ENCODE peak calls at places on chromosomes 5 and 9, in seven cellular contexts. J is transverse colon, R is right lobe of liver, D is heart left ventricle, Q is foreskin fibroblast, E is WERI-Rb-1, S is mammary epithelial cell. F is an unnamed sample.

GRCh38 chr9:120603010-120603409 is 23.0 kb upstream of the CDK5RAP2 start:
- DNase-seq in J (no peak), R (no peak), D (no peak), Q (no peak), E (no peak), S (no peak), F (no peak)

GRCh38 chr9:102237094-102237493 is 498.6 kb upstream of the GRIN3A start:
- DNase-seq in J (no peak), R (no peak), D (no peak), Q (no peak), E (no peak), S (no peak), F (no peak)

GRCh38 chr5:157197088-157197487 is 16.4 kb downstream of the ITK start:
- DNase-seq in J (no peak), R (no peak), D (no peak), Q (no peak), E (no peak), S (no peak), F (no peak)

GRCh38 chr5:132821791-132822190 is 8.7 kb downstream of the SHROOM1 start:
- DNase-seq in J (no peak), R (peak), D (no peak), Q (peak), E (no peak), S (no peak), F (no peak)

GRCh38 chr5:139955616-139956283 is 87.3 kb downstream of the NRG2 start:
- DNase-seq in J (no peak), R (no peak), D (no peak), Q (no peak), E (peak), S (no peak), F (no peak)

GRCh38 chr9:70574222-70574837 is 159.9 kb upstream of the KLF9 start:
- DNase-seq in J (no peak), R (no peak), D (no peak), Q (peak), E (no peak), S (no peak), F (no peak)

GRCh38 chr9:76873056-76873792 is 32.7 kb downstream of the PRUNE2 start:
- DNase-seq in J (no peak), R (no peak), D (no peak), Q (peak), E (no peak), S (no peak), F (no peak)

GRCh38 chr5:122319897-122320296 is 7.9 kb downstream of the SNCAIP start:
- DNase-seq in J (no peak), R (no peak), D (no peak), Q (no peak), E (no peak), S (no peak), F (no peak)

GRCh38 chr5:151151793-151152192 is 5.8 kb downstream of the ANXA6 start:
- DNase-seq in J (peak), R (no peak), D (no peak), Q (peak), E (no peak), S (no peak), F (no peak)

GRCh38 chr9:106954974-106955850 is 92.2 kb downstream of the ZNF462 start:
- DNase-seq in J (no peak), R (no peak), D (no peak), Q (no peak), E (no peak), S (no peak), F (no peak)

GRCh38 chr5:132979367-132979935 is 16.0 kb upstream of the AFF4 start:
- DNase-seq in J (no peak), R (no peak), D (no peak), Q (peak), E (no peak), S (peak), F (no peak)

GRCh38 chr5:62268239-62268638 is 37.8 kb upstream of the KIF2A start:
- DNase-seq in J (no peak), R (no peak), D (no peak), Q (no peak), E (no peak), S (peak), F (no peak)

GRCh38 chr5:129905467-129906176 is 1.4 kb downstream of the CHSY3 start:
- DNase-seq in J (no peak), R (peak), D (no peak), Q (no peak), E (peak), S (peak), F (no peak)

GRCh38 chr5:142114686-142115085 is 6.1 kb downstream of the NDFIP1 start:
- DNase-seq in J (no peak), R (no peak), D (no peak), Q (no peak), E (no peak), S (no peak), F (no peak)

GRCh38 chr5:120999550-120999949 is 535.5 kb downstream of the PRR16 start:
- DNase-seq in J (no peak), R (no peak), D (no peak), Q (no peak), E (no peak), S (no peak), F (no peak)

GRCh38 chr5:32182463-32183081 is 8.5 kb upstream of the GOLPH3 start:
- DNase-seq in J (no peak), R (no peak), D (no peak), Q (no peak), E (no peak), S (no peak), F (peak)

GRCh38 chr5:55715519-55716078 is 3.5 kb upstream of the SLC38A9 start:
- DNase-seq in J (no peak), R (no peak), D (no peak), Q (no peak), E (no peak), S (no peak), F (no peak)

GRCh38 chr9:134558124-134558805 is 83.3 kb upstream of the COL5A1 start:
- DNase-seq in J (no peak), R (peak), D (peak), Q (no peak), E (no peak), S (no peak), F (no peak)

GRCh38 chr9:120916573-120916972 is 10.0 kb downstream of the TRAF1 start:
- DNase-seq in J (no peak), R (peak), D (no peak), Q (peak), E (peak), S (no peak), F (no peak)

GRCh38 chr9:133540336-133541025 is 6.0 kb downstream of the ADAMTSL2 start:
- DNase-seq in J (no peak), R (no peak), D (no peak), Q (no peak), E (no peak), S (no peak), F (no peak)

GRCh38 chr9:121288874-121289553 is 21.1 kb downstream of the GSN start:
- DNase-seq in J (peak), R (no peak), D (peak), Q (no peak), E (peak), S (peak), F (no peak)

GRCh38 chr9:14238044-14238443 is 75.9 kb downstream of the NFIB start:
- DNase-seq in J (no peak), R (no peak), D (no peak), Q (no peak), E (no peak), S (peak), F (no peak)

GRCh38 chr5:122180146-122180712 is 50.9 kb downstream of the ZNF474 start:
- DNase-seq in J (no peak), R (no peak), D (no peak), Q (no peak), E (no peak), S (peak), F (no peak)

GRCh38 chr9:98222885-98223640 is 30.6 kb upstream of the CORO2A start:
- DNase-seq in J (no peak), R (no peak), D (no peak), Q (peak), E (no peak), S (peak), F (no peak)

GRCh38 chr9:13707635-13708410 is 428.3 kb upstream of the MPDZ start:
- DNase-seq in J (no peak), R (no peak), D (no peak), Q (no peak), E (no peak), S (peak), F (no peak)

GRCh38 chr9:137452761-137453642 is 6.1 kb downstream of the NSMF start:
- DNase-seq in J (peak), R (peak), D (no peak), Q (no peak), E (no peak), S (no peak), F (no peak)

GRCh38 chr9:133346021-133346713 is 1.8 kb downstream of the MED22 start:
- DNase-seq in J (no peak), R (no peak), D (no peak), Q (no peak), E (no peak), S (no peak), F (no peak)

GRCh38 chr5:90548069-90548593 is 10.5 kb upstream of the ADGRV1 start:
- DNase-seq in J (peak), R (no peak), D (no peak), Q (no peak), E (no peak), S (no peak), F (no peak)

GRCh38 chr5:132953710-132954109 is 9.7 kb downstream of the AFF4 start:
- DNase-seq in J (no peak), R (no peak), D (no peak), Q (no peak), E (no peak), S (no peak), F (no peak)

GRCh38 chr5:34957857-34958690 is 28.7 kb downstream of the DNAJC21 start:
- DNase-seq in J (no peak), R (no peak), D (no peak), Q (peak), E (peak), S (no peak), F (no peak)

GRCh38 chr9:107999011-107999410 is 509.4 kb upstream of the KLF4 start:
- DNase-seq in J (no peak), R (no peak), D (no peak), Q (no peak), E (no peak), S (no peak), F (no peak)

GRCh38 chr9:37221489-37222106 is 101.2 kb downstream of the ZCCHC7 start:
- DNase-seq in J (no peak), R (no peak), D (no peak), Q (no peak), E (no peak), S (no peak), F (no peak)

GRCh38 chr5:14534773-14535172 is 46.8 kb upstream of the OTULINL start:
- DNase-seq in J (no peak), R (no peak), D (no peak), Q (no peak), E (no peak), S (no peak), F (no peak)

GRCh38 chr9:83472221-83472665 is 66.0 kb downstream of the FRMD3 start:
- DNase-seq in J (peak), R (no peak), D (peak), Q (peak), E (no peak), S (peak), F (no peak)

GRCh38 chr5:77292026-77292757 is 81.7 kb downstream of the PDE8B start:
- DNase-seq in J (no peak), R (no peak), D (no peak), Q (peak), E (no peak), S (no peak), F (no peak)

GRCh38 chr5:77637170-77638074 is 1.1 kb downstream of the OTP start:
- DNase-seq in J (no peak), R (no peak), D (no peak), Q (no peak), E (no peak), S (no peak), F (no peak)

GRCh38 chr9:95552814-95553546 is 36.2 kb upstream of the PTCH1 start:
- DNase-seq in J (no peak), R (no peak), D (peak), Q (no peak), E (no peak), S (no peak), F (no peak)
- H3K4me3 ChIP-seq in J (no peak), R (no peak), D (peak), Q (no peak), E (no peak), S (no peak), F (no peak)

DNA sequence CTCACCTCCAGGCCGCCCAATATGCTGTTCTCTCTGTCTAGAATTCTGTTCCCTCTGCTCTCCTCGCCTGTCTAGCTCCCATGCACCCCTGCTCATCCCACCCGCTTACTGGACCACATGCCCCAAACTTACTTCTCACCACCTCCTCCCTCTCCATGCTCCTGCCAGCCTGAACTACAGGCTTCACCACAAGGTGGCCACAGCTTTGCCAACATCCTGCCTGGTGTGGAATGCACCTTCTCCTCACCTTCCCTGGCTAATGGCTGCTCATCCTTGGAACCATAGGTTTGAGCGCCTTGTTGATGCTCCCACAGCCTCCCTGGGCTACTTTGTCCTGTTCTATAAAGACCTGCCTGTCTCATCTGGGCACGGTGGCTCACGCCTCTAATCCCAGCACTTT is 9.6 kb downstream of the LAMC3 start:
- DNase-seq in J (no peak), R (no peak), D (no peak), Q (no peak), E (no peak), S (no peak), F (no peak)
- TF ChIP-seq CTCF in J (no peak), R (no peak), D (no peak), Q (no peak), E (peak), S (peak), F (peak)

DNA sequence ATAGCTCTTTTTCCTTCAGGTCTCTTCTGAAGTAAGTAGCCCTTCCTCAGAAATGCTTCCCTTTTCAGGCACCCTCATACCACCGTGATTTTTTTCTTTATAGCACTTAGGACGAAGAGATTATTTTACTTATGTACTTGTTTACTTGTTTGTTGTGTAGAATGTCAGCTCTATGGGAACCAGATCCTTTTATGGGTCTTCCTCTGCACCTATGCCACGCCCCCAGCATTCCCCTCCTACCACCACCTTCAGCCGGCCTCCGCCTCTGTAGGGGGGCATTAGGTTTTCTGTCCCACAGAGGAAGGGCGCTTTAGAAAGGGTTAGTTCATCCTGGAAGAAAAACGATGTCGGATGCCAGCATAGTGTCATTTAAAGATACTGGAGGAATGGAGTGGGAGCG is 1.8 kb downstream of the CDKN2B-AS1 start:
- DNase-seq in J (no peak), R (no peak), D (no peak), Q (no peak), E (no peak), S (no peak), F (no peak)
- H3K4me3 ChIP-seq in J (no peak), R (no peak), D (no peak), Q (peak), E (no peak), S (peak), F (no peak)

DNA sequence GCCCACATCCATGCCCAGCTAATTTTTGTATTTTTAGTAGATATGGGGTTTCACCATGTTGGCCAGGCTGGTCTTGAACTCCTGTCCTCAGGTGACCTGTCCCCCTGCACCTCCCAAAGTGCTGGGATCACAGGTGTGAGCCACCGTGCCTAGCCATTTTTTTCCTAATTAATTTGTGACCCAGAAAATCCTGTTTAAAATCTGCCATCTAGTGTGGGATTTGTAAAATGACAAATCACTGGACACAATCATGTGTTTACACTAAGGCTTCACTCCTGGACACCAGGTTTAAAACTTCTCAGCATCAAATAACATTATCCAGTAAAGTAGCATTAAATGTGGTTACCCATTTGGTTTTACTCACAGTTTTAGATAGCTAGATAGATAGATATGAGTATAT is 18.6 kb upstream of the KDM4C start:
- DNase-seq in J (no peak), R (no peak), D (no peak), Q (no peak), E (no peak), S (no peak), F (no peak)
- TF ChIP-seq CTCF in J (no peak), R (no peak), D (no peak), Q (peak), E (peak), S (no peak), F (peak)

DNA sequence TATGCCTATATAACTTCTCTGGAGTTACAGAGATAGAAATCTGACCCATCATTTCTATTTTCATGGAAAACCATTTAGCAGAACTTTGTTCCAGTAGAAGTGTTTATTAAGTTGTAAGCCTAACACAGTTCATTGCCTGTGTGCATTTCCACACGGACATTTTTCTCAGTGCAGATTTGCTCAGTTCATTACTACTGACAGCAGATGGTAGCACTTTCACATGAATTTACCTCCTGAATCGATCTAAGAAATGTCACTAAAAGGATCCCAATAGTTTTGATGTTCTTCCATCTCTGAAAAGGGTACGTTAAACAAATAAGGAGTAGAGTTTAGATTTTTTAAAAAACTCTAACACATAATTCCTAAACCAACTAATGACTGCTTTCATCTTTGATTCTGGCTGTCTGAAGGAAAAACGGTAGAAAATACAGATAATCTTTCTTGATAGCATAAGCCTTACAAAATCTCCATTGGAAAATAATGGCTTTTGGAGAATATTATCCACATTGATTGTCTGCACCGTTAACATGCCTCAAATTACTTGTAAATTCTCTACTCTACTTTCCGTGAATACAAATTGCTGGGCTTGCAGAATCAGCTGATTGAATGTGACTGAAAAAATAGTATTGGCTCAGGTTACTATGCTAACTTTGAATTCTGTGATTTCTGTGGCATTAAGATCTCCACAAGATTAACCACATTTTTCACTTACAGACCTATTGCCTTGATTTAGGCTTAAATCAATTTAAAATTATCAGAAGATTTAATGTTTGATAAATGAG is 33.1 kb downstream of the RPS23 start:
- DNase-seq in J (no peak), R (no peak), D (no peak), Q (no peak), E (no peak), S (no peak), F (no peak)
- H3K4me3 ChIP-seq in J (no peak), R (no peak), D (no peak), Q (no peak), E (no peak), S (no peak), F (no peak)

GRCh38 chr5:97425511-97425910 is 242.5 kb upstream of the RIOK2 start:
- DNase-seq in J (no peak), R (no peak), D (no peak), Q (peak), E (peak), S (peak), F (no peak)
- TF ChIP-seq CTCF in J (no peak), R (no peak), D (no peak), Q (peak), E (peak), S (peak), F (peak)